ENCODE peak calls at places on chromosome 2, in four cellular contexts. One of them, this sample, is unnamed.

GRCh38 chr2:118994172-118994700 is 52.2 kb downstream of the MARCO start:
- DNase-seq in A172: no peak
- DNase-seq in GM12865: no peak
- DNase-seq in activated CD4-positive, alpha-beta T cell treated with anti-CD3 and anti-CD28 coated beads, Interleukin-2, amount 50 U/mL, for 1 hour: no peak
- DNase-seq in this sample: no peak

GRCh38 chr2:216596986-216597509 is 36.2 kb upstream of the IGFBP2 start:
- DNase-seq in GM12865: no peak
- DNase-seq in A172: peak
- DNase-seq in activated CD4-positive, alpha-beta T cell treated with anti-CD3 and anti-CD28 coated beads, Interleukin-2, amount 50 U/mL, for 1 hour: no peak
- DNase-seq in this sample: no peak

GRCh38 chr2:215917953-215918620 is 95.3 kb downstream of the MREG start:
- DNase-seq in GM12865: peak
- DNase-seq in activated CD4-positive, alpha-beta T cell treated with anti-CD3 and anti-CD28 coated beads, Interleukin-2, amount 50 U/mL, for 1 hour: no peak
- DNase-seq in A172: no peak
- DNase-seq in this sample: no peak

GRCh38 chr2:43840961-43841360 is 2.2 kb downstream of the ABCG8 start:
- DNase-seq in GM12865: no peak
- DNase-seq in activated CD4-positive, alpha-beta T cell treated with anti-CD3 and anti-CD28 coated beads, Interleukin-2, amount 50 U/mL, for 1 hour: no peak
- DNase-seq in A172: no peak
- DNase-seq in this sample: no peak

GRCh38 chr2:190093793-190094192 is 31.3 kb upstream of the MSTN start:
- DNase-seq in A172: peak
- DNase-seq in GM12865: no peak
- DNase-seq in activated CD4-positive, alpha-beta T cell treated with anti-CD3 and anti-CD28 coated beads, Interleukin-2, amount 50 U/mL, for 1 hour: no peak
- DNase-seq in this sample: no peak

GRCh38 chr2:113157897-113158753 is 15.6 kb upstream of the PSD4 start:
- DNase-seq in GM12865: no peak
- DNase-seq in A172: peak
- DNase-seq in activated CD4-positive, alpha-beta T cell treated with anti-CD3 and anti-CD28 coated beads, Interleukin-2, amount 50 U/mL, for 1 hour: no peak
- DNase-seq in this sample: peak

GRCh38 chr2:96404446-96405373 is 69.1 kb downstream of the NCAPH start:
- DNase-seq in A172: no peak
- DNase-seq in GM12865: no peak
- DNase-seq in activated CD4-positive, alpha-beta T cell treated with anti-CD3 and anti-CD28 coated beads, Interleukin-2, amount 50 U/mL, for 1 hour: no peak
- DNase-seq in this sample: no peak

GRCh38 chr2:195636890-195637289 is 20.1 kb upstream of the SLC39A10 start:
- DNase-seq in A172: peak
- DNase-seq in activated CD4-positive, alpha-beta T cell treated with anti-CD3 and anti-CD28 coated beads, Interleukin-2, amount 50 U/mL, for 1 hour: no peak
- DNase-seq in GM12865: no peak
- DNase-seq in this sample: peak

GRCh38 chr2:9802576-9802993 is 40.7 kb upstream of the TAF1B start:
- DNase-seq in activated CD4-positive, alpha-beta T cell treated with anti-CD3 and anti-CD28 coated beads, Interleukin-2, amount 50 U/mL, for 1 hour: no peak
- DNase-seq in GM12865: no peak
- DNase-seq in A172: no peak
- DNase-seq in this sample: no peak

GRCh38 chr2:47631840-47632398 is 151.0 kb upstream of the MSH6 start:
- DNase-seq in activated CD4-positive, alpha-beta T cell treated with anti-CD3 and anti-CD28 coated beads, Interleukin-2, amount 50 U/mL, for 1 hour: no peak
- DNase-seq in GM12865: no peak
- DNase-seq in A172: peak
- DNase-seq in this sample: peak

GRCh38 chr2:174563530-174564282 is 33.9 kb downstream of the WIPF1 start:
- DNase-seq in activated CD4-positive, alpha-beta T cell treated with anti-CD3 and anti-CD28 coated beads, Interleukin-2, amount 50 U/mL, for 1 hour: no peak
- DNase-seq in A172: no peak
- DNase-seq in GM12865: no peak
- DNase-seq in this sample: no peak

GRCh38 chr2:159201321-159202063 is 85.0 kb downstream of the WDSUB1 start:
- DNase-seq in activated CD4-positive, alpha-beta T cell treated with anti-CD3 and anti-CD28 coated beads, Interleukin-2, amount 50 U/mL, for 1 hour: peak
- DNase-seq in A172: no peak
- DNase-seq in GM12865: peak
- DNase-seq in this sample: no peak

GRCh38 chr2:7010376-7010775 is 93.2 kb downstream of the RNF144A start:
- DNase-seq in GM12865: no peak
- DNase-seq in activated CD4-positive, alpha-beta T cell treated with anti-CD3 and anti-CD28 coated beads, Interleukin-2, amount 50 U/mL, for 1 hour: no peak
- DNase-seq in A172: peak
- DNase-seq in this sample: no peak

This sample was measured in RWPE1.